ENCODE peak calls at places on chromosomes 3 and 15, in eight cellular contexts. W is A549, D is breast epithelium, A is body of pancreas, O is RWPE1, Q is K562, C is adrenal gland, E is lower lobe of right lung. U is an unnamed sample.
A peak's percentile ranks its signal among the peaks of the same experiment; 100 is the strongest.

GRCh38 chr15:66931768-66932633 is 133.4 kb upstream of the SMAD3 start:
- DNase-seq in W (peak; percentile 97), D (no peak), A (peak; percentile 73), O (peak; percentile 85), Q (peak; percentile 57), C (no peak), E (no peak), U (no peak)

GRCh38 chr3:10688126-10688525 is 127.9 kb upstream of the SLC6A11 start:
- DNase-seq in W (no peak), D (no peak), A (no peak), O (no peak), Q (no peak), C (no peak), E (no peak), U (no peak)

GRCh38 chr3:52095990-52096775 is 39.8 kb upstream of the DUSP7 start:
- DNase-seq in W (no peak), D (no peak), A (no peak), O (no peak), Q (no peak), C (no peak), E (peak; percentile 35), U (no peak)

GRCh38 chr3:134078169-134078821 is 48.6 kb upstream of the SLCO2A1 start:
- DNase-seq in W (no peak), D (no peak), A (no peak), O (no peak), Q (no peak), C (no peak), E (no peak), U (no peak)

GRCh38 chr3:170999737-171000242 is 26.7 kb downstream of the SLC2A2 start:
- DNase-seq in W (peak; percentile 45), D (no peak), A (peak; percentile 76), O (peak; percentile 80), Q (peak; percentile 61), C (peak; percentile 77), E (no peak), U (peak; percentile 68)

GRCh38 chr3:18723426-18723825 is 298.3 kb upstream of the SATB1 start:
- DNase-seq in W (no peak), D (no peak), A (no peak), O (no peak), Q (no peak), C (no peak), E (no peak), U (no peak)

GRCh38 chr3:31105438-31106077 is 211.1 kb upstream of the GADL1 start:
- DNase-seq in W (peak; percentile 15), D (no peak), A (peak; percentile 13), O (peak; percentile 73), Q (peak; percentile 65), C (no peak), E (no peak), U (peak; percentile 79)

GRCh38 chr3:163573324-163573723 is 1505.0 kb downstream of the SI start:
- DNase-seq in W (no peak), D (no peak), A (no peak), O (no peak), Q (no peak), C (no peak), E (no peak), U (no peak)

GRCh38 chr3:29697989-29698388 is 417.1 kb downstream of the RBMS3 start:
- DNase-seq in W (no peak), D (no peak), A (no peak), O (no peak), Q (no peak), C (no peak), E (no peak), U (no peak)

GRCh38 chr3:108822167-108822897 is at the start of gene TRAT1:
- DNase-seq in W (no peak), D (no peak), A (no peak), O (no peak), Q (no peak), C (no peak), E (no peak), U (no peak)

GRCh38 chr3:2354702-2355101 is 256.0 kb downstream of the CNTN4 start:
- DNase-seq in W (peak; percentile 1), D (no peak), A (no peak), O (no peak), Q (no peak), C (no peak), E (no peak), U (no peak)

GRCh38 chr3:160027541-160028195 is 39.0 kb downstream of the IL12A start:
- DNase-seq in W (peak; percentile 23), D (no peak), A (no peak), O (peak; percentile 25), Q (peak; percentile 4), C (no peak), E (no peak), U (peak; percentile 62)

GRCh38 chr3:67689806-67690205 is 35.4 kb upstream of the SUCLG2 start:
- DNase-seq in W (no peak), D (no peak), A (no peak), O (no peak), Q (no peak), C (no peak), E (no peak), U (no peak)

GRCh38 chr3:177061382-177061781 is 135.9 kb downstream of the TBL1XR1 start:
- DNase-seq in W (no peak), D (no peak), A (no peak), O (no peak), Q (no peak), C (no peak), E (no peak), U (no peak)

GRCh38 chr3:42725454-42725853 is 22.9 kb upstream of the HHATL start:
- DNase-seq in W (no peak), D (no peak), A (no peak), O (no peak), Q (no peak), C (no peak), E (no peak), U (no peak)

GRCh38 chr15:52391074-52391473 is 95.5 kb upstream of the MYO5C start:
- DNase-seq in W (no peak), D (no peak), A (no peak), O (no peak), Q (no peak), C (no peak), E (no peak), U (no peak)
- TF ChIP-seq CTCF in W (no peak), D (no peak), A (no peak), O (no peak), Q (no peak), C (no peak), E (no peak), U (no peak)

DNA sequence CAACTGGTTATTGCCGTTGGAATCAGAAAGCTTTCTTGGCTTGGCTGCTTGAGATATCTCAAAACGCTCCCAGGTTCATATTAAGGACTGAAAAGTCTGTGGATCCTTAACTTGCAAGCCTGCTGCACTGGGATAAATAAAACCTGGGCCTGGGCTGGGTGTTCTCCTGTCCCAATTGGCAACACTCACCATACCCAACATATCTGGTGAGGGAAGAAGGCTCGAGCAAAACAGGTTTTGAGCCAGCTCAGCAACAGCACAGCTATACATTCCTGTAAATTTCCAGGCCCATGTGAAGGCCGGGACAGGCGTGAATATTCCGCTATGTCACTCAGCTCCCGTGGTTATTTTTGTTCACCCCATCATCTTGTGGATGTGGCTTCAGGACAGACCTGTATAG is 169.0 kb upstream of the BCL6 start:
- DNase-seq in W (no peak), D (peak; percentile 66), A (no peak), O (peak; percentile 9), Q (no peak), C (no peak), E (no peak), U (no peak)
- H3K27ac ChIP-seq in W (peak overlapping the region; percentile 76), D (peak overlapping the region; percentile 82), A (no peak overlapping the region), O (no peak overlapping the region), Q (no peak overlapping the region), C (no peak overlapping the region), E (no peak overlapping the region), U (no peak overlapping the region)

DNA sequence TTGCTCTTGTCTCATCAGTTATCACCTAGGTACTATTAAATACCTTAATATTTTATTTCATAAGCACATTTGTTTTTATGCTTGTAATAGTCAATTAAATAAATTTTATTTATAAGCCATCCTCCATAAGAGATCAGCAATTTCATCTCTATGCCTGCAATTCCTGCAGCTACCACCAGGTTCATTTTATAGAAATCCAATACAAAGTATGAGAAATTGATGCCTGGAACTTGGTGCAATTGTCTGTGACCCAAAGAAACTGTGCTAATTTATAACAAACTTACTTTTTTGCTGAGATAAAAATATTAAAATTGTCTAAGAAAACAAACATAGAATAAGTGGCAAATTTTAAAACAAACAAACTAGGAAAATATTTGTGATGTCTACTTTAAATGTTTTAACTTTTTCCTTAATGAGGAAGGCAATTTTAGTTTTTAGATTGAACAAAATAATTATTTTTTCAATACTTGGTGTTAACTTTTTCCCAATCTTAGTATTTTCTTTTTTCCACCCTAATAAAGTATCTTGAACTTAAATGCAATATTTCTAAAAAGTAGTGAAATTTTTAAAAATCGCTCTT is 1026.6 kb downstream of the ROBO1 start:
- DNase-seq in W (peak; percentile 22), D (no peak), A (no peak), O (no peak), Q (peak; percentile 0), C (no peak), E (no peak), U (no peak)
- TF ChIP-seq CTCF in W (no peak), D (no peak), A (peak; percentile 12), O (no peak), Q (no peak), C (peak; percentile 8), E (peak; percentile 43), U (peak; percentile 60)

GRCh38 chr15:52093167-52093538 is 19.4 kb downstream of the BCL2L10 start:
- DNase-seq in W (no peak), D (no peak), A (no peak), O (no peak), Q (no peak), C (no peak), E (no peak), U (no peak)

GRCh38 chr15:52093539-52094502 is 18.8 kb downstream of the BCL2L10 start:
- DNase-seq in W (peak; percentile 86), D (peak; percentile 76), A (peak; percentile 29), O (peak; percentile 93), Q (no peak), C (peak; percentile 85), E (no peak), U (peak; percentile 44)

GRCh38 chr15:52095597-52096262 is 16.8 kb downstream of the BCL2L10 start:
- DNase-seq in W (peak; percentile 87), D (no peak), A (no peak), O (peak; percentile 79), Q (no peak), C (no peak), E (no peak), U (peak; percentile 77)

GRCh38 chr15:52097176-52097575 is 15.4 kb downstream of the BCL2L10 start:
- DNase-seq in W (no peak), D (no peak), A (no peak), O (no peak), Q (no peak), C (no peak), E (no peak), U (no peak)

DNA sequence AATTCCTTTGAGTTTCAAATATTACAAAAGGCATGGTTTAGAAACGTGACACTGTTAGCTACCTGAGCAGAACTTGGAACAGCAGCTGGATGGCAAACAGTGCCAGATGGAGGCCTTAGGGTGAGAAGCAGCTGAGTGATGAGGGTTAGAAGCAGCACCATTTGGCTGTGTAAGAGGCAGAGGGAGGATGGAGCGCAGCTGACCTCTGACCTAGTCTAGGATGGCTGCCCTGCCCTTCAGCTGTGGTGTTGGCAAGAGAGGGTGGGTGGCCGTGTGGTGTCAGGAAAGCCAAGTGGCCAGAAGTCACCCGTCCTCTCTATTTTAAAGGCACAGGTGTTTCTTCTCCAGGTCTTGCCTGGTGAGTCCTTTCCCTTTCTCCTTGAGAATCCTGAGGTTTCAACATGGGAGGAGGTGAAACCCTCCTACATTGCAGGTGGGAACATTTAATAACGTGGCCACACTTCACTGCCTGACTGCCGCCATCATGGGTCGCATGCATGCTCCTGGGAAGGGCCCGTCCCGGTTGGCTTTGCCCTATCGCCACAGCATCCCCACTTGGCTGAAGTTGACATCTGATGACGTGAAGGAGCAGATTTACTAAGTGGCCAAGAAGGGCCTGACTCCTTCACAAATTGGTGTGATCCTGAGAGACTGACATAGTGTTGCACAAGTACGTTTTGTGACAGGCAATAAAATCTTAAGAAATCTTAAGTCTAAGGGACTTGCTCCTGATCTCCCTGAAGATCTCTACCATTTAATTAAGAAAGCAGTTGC is 17.6 kb downstream of the BCL2L10 start:
- DNase-seq in W (no peak), D (no peak), A (no peak), O (no peak), Q (no peak), C (no peak), E (no peak), U (no peak)
- H3K27ac ChIP-seq in W (peak overlapping the region; percentile 91), D (peak overlapping the region; percentile 87), A (no peak overlapping the region), O (peak overlapping the region; percentile 99), Q (no peak overlapping the region), C (peak overlapping the region; percentile 27), E (no peak overlapping the region), U (peak overlapping the region; percentile 47)